ENCODE peak calls at places on chromosomes 12 and 14, in six cellular contexts. One of them, this sample, is unnamed.

GRCh38 chr12:4187916-4188315 is 85.6 kb upstream of the CCND2 start:
- DNase-seq in cardiac muscle cell: no peak
- DNase-seq in GM23248: no peak
- DNase-seq in effector memory CD4-positive, alpha-beta T cell: no peak
- DNase-seq in neuronal stem cell: no peak
- DNase-seq in astrocyte: no peak
- DNase-seq in this sample: no peak

GRCh38 chr12:121811434-121812319 is 7.9 kb downstream of the SETD1B start:
- DNase-seq in cardiac muscle cell: peak
- DNase-seq in GM23248: peak
- DNase-seq in effector memory CD4-positive, alpha-beta T cell: peak
- DNase-seq in neuronal stem cell: peak
- DNase-seq in astrocyte: no peak
- DNase-seq in this sample: peak

GRCh38 chr14:34931206-34931605 is 51.6 kb upstream of the SRP54 start:
- DNase-seq in cardiac muscle cell: no peak
- DNase-seq in GM23248: peak
- DNase-seq in effector memory CD4-positive, alpha-beta T cell: peak
- DNase-seq in neuronal stem cell: no peak
- DNase-seq in astrocyte: no peak
- DNase-seq in this sample: no peak

GRCh38 chr14:102933618-102934231 is 11.3 kb downstream of the AMN start:
- DNase-seq in cardiac muscle cell: no peak
- DNase-seq in GM23248: no peak
- DNase-seq in effector memory CD4-positive, alpha-beta T cell: no peak
- DNase-seq in neuronal stem cell: no peak
- DNase-seq in astrocyte: no peak
- DNase-seq in this sample: no peak

GRCh38 chr12:29067430-29067829 is 81.6 kb upstream of the FAR2 start:
- DNase-seq in cardiac muscle cell: no peak
- DNase-seq in GM23248: no peak
- DNase-seq in effector memory CD4-positive, alpha-beta T cell: no peak
- DNase-seq in neuronal stem cell: no peak
- DNase-seq in astrocyte: no peak
- DNase-seq in this sample: no peak

GRCh38 chr12:57127101-57127709 is 1.1 kb upstream of the LRP1 start:
- DNase-seq in cardiac muscle cell: peak
- DNase-seq in GM23248: peak
- DNase-seq in effector memory CD4-positive, alpha-beta T cell: peak
- DNase-seq in neuronal stem cell: peak
- DNase-seq in astrocyte: no peak
- DNase-seq in this sample: peak

GRCh38 chr14:65462411-65462810 is 49.9 kb downstream of the FUT8 start:
- DNase-seq in cardiac muscle cell: no peak
- DNase-seq in GM23248: peak
- DNase-seq in effector memory CD4-positive, alpha-beta T cell: no peak
- DNase-seq in neuronal stem cell: no peak
- DNase-seq in astrocyte: peak
- DNase-seq in this sample: no peak

GRCh38 chr14:91299483-91300115 is 55.1 kb upstream of the GPR68 start:
- DNase-seq in cardiac muscle cell: no peak
- DNase-seq in GM23248: no peak
- DNase-seq in effector memory CD4-positive, alpha-beta T cell: no peak
- DNase-seq in neuronal stem cell: no peak
- DNase-seq in astrocyte: no peak
- DNase-seq in this sample: no peak

GRCh38 chr12:55816876-55817351 is 610 bp downstream of the SARNP start:
- DNase-seq in cardiac muscle cell: peak
- DNase-seq in GM23248: peak
- DNase-seq in effector memory CD4-positive, alpha-beta T cell: no peak
- DNase-seq in neuronal stem cell: no peak
- DNase-seq in astrocyte: peak
- DNase-seq in this sample: no peak

GRCh38 chr14:93033983-93034670 is 81.6 kb downstream of the ITPK1 start:
- DNase-seq in cardiac muscle cell: peak
- DNase-seq in GM23248: no peak
- DNase-seq in effector memory CD4-positive, alpha-beta T cell: no peak
- DNase-seq in neuronal stem cell: no peak
- DNase-seq in astrocyte: no peak
- DNase-seq in this sample: no peak

GRCh38 chr12:74490390-74491064 is 47.1 kb upstream of the ATXN7L3B start:
- DNase-seq in cardiac muscle cell: no peak
- DNase-seq in GM23248: no peak
- DNase-seq in effector memory CD4-positive, alpha-beta T cell: no peak
- DNase-seq in neuronal stem cell: no peak
- DNase-seq in astrocyte: no peak
- DNase-seq in this sample: no peak

GRCh38 chr12:67415473-67415872 is 146.3 kb downstream of the CAND1 start:
- DNase-seq in cardiac muscle cell: peak
- DNase-seq in GM23248: peak
- DNase-seq in effector memory CD4-positive, alpha-beta T cell: no peak
- DNase-seq in neuronal stem cell: no peak
- DNase-seq in astrocyte: peak
- DNase-seq in this sample: no peak

GRCh38 chr12:89064151-89064550 is 288.1 kb downstream of the DUSP6 start:
- DNase-seq in cardiac muscle cell: no peak
- DNase-seq in GM23248: no peak
- DNase-seq in effector memory CD4-positive, alpha-beta T cell: no peak
- DNase-seq in neuronal stem cell: no peak
- DNase-seq in astrocyte: no peak
- DNase-seq in this sample: no peak

GRCh38 chr14:35146711-35147149 is 24.4 kb downstream of the PRORP start:
- DNase-seq in cardiac muscle cell: no peak
- DNase-seq in GM23248: no peak
- DNase-seq in effector memory CD4-positive, alpha-beta T cell: no peak
- DNase-seq in neuronal stem cell: no peak
- DNase-seq in astrocyte: no peak
- DNase-seq in this sample: no peak

GRCh38 chr14:31763041-31763440 is 201.8 kb downstream of the NUBPL start:
- DNase-seq in cardiac muscle cell: no peak
- DNase-seq in GM23248: no peak
- DNase-seq in effector memory CD4-positive, alpha-beta T cell: no peak
- DNase-seq in neuronal stem cell: no peak
- DNase-seq in astrocyte: no peak
- DNase-seq in this sample: no peak

GRCh38 chr14:51283402-51283825 is 43.4 kb downstream of the TMX1 start:
- DNase-seq in cardiac muscle cell: peak
- DNase-seq in GM23248: peak
- DNase-seq in effector memory CD4-positive, alpha-beta T cell: no peak
- DNase-seq in neuronal stem cell: peak
- DNase-seq in astrocyte: peak
- DNase-seq in this sample: no peak

GRCh38 chr14:89351958-89352404 is 65.1 kb downstream of the FOXN3 start:
- DNase-seq in cardiac muscle cell: no peak
- DNase-seq in GM23248: peak
- DNase-seq in effector memory CD4-positive, alpha-beta T cell: no peak
- DNase-seq in neuronal stem cell: no peak
- DNase-seq in astrocyte: no peak
- DNase-seq in this sample: no peak

GRCh38 chr14:63200767-63201166 is 3.5 kb upstream of the RHOJ start:
- DNase-seq in cardiac muscle cell: no peak
- DNase-seq in GM23248: no peak
- DNase-seq in effector memory CD4-positive, alpha-beta T cell: no peak
- DNase-seq in neuronal stem cell: no peak
- DNase-seq in astrocyte: no peak
- DNase-seq in this sample: no peak

GRCh38 chr12:43551971-43552559 is at the start of gene ADAMTS20:
- DNase-seq in cardiac muscle cell: peak
- DNase-seq in GM23248: peak
- DNase-seq in effector memory CD4-positive, alpha-beta T cell: no peak
- DNase-seq in neuronal stem cell: peak
- DNase-seq in astrocyte: peak
- DNase-seq in this sample: no peak
- H3K4me3 ChIP-seq in cardiac muscle cell: peak
- H3K4me3 ChIP-seq in GM23248: peak
- H3K4me3 ChIP-seq in effector memory CD4-positive, alpha-beta T cell: no peak
- H3K4me3 ChIP-seq in neuronal stem cell: peak
- H3K4me3 ChIP-seq in astrocyte: peak
- H3K4me3 ChIP-seq in this sample: no peak

DNA sequence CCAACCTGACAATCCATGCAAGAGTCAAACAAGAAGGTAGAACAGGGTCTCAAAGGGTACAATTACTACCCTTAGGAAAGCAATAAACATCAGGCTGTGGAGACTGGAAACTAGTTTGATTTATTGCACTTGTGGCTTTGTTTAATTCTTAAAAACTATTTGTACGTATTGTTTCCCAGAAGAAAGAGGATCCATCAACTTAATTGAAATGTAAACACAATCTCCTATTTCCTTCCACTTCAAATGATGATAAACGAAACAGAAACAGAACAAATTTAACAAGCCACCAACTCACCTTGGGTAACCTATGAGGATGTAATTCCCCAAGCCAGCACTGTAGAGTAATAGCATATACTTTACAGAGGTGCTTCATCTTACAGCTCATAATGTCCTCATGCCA is 8.0 kb downstream of the STXBP6 start:
- DNase-seq in cardiac muscle cell: no peak
- DNase-seq in GM23248: no peak
- DNase-seq in effector memory CD4-positive, alpha-beta T cell: no peak
- DNase-seq in neuronal stem cell: no peak
- DNase-seq in astrocyte: peak
- DNase-seq in this sample: no peak
- H3K27ac ChIP-seq in cardiac muscle cell: no peak
- H3K27ac ChIP-seq in GM23248: no peak
- H3K27ac ChIP-seq in effector memory CD4-positive, alpha-beta T cell: no peak
- H3K27ac ChIP-seq in neuronal stem cell: no peak
- H3K27ac ChIP-seq in astrocyte: no peak
- H3K27ac ChIP-seq in this sample: no peak

GRCh38 chr12:54002278-54002914 is 2.4 kb downstream of the HOXC9 start:
- DNase-seq in cardiac muscle cell: no peak
- DNase-seq in GM23248: no peak
- DNase-seq in effector memory CD4-positive, alpha-beta T cell: no peak
- DNase-seq in neuronal stem cell: no peak
- DNase-seq in astrocyte: no peak
- DNase-seq in this sample: no peak
- H3K4me3 ChIP-seq in cardiac muscle cell: no peak
- H3K4me3 ChIP-seq in GM23248: no peak
- H3K4me3 ChIP-seq in effector memory CD4-positive, alpha-beta T cell: no peak
- H3K4me3 ChIP-seq in neuronal stem cell: no peak
- H3K4me3 ChIP-seq in astrocyte: no peak
- H3K4me3 ChIP-seq in this sample: no peak

GRCh38 chr12:93727195-93727811 is 50.1 kb downstream of the CRADD start:
- DNase-seq in cardiac muscle cell: no peak
- DNase-seq in GM23248: no peak
- DNase-seq in effector memory CD4-positive, alpha-beta T cell: no peak
- DNase-seq in neuronal stem cell: no peak
- DNase-seq in astrocyte: no peak
- DNase-seq in this sample: no peak
- H3K27ac ChIP-seq in cardiac muscle cell: no peak
- H3K27ac ChIP-seq in GM23248: no peak
- H3K27ac ChIP-seq in effector memory CD4-positive, alpha-beta T cell: no peak
- H3K27ac ChIP-seq in neuronal stem cell: no peak
- H3K27ac ChIP-seq in astrocyte: no peak
- H3K27ac ChIP-seq in this sample: no peak

DNA sequence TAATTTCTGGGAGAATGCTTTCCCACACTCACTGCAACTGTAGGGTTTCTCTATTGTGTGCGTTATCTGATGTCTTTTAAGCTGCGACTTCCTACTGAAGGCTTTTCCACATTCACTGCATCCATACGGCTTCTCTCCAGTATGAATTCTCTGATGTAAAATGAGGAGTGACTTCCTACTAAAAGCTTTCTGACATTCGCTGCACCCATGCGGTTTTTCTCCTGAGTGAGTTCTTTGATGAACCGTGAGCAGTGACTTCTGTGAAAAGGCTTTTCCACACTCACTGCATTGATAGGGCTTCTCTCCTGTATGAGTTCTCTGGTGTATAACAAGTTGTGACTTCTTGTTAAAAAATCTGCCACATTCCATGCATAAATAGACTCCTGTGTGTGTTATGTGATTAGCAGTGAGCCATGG is 29.7 kb downstream of the ZNF605 start:
- DNase-seq in cardiac muscle cell: no peak
- DNase-seq in GM23248: no peak
- DNase-seq in effector memory CD4-positive, alpha-beta T cell: no peak
- DNase-seq in neuronal stem cell: no peak
- DNase-seq in astrocyte: no peak
- DNase-seq in this sample: no peak
- H3K4me3 ChIP-seq in cardiac muscle cell: no peak
- H3K4me3 ChIP-seq in GM23248: no peak
- H3K4me3 ChIP-seq in effector memory CD4-positive, alpha-beta T cell: no peak
- H3K4me3 ChIP-seq in neuronal stem cell: no peak
- H3K4me3 ChIP-seq in astrocyte: no peak
- H3K4me3 ChIP-seq in this sample: no peak

DNA sequence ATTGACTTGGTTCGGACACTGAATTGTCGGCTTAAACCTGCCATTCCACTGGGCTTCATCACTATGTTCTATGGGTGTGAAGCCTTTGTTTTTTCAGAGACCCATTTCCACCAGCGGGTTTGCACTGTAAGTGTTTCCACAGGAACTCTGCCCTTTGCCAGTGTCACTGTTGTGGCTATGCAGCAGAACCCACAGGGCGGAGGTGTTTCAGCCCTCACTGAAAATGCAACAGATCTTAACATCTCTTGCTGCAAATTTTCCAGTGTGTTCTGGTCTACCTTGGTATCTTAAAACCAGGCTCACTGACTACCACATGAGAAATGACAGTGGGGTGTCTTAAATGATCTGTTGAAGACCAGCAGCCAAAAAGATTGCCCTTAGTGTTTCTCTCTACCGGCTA is 21.1 kb downstream of the PRKCH start:
- DNase-seq in cardiac muscle cell: no peak
- DNase-seq in GM23248: no peak
- DNase-seq in effector memory CD4-positive, alpha-beta T cell: peak
- DNase-seq in neuronal stem cell: no peak
- DNase-seq in astrocyte: no peak
- DNase-seq in this sample: no peak
- H3K27ac ChIP-seq in cardiac muscle cell: peak
- H3K27ac ChIP-seq in GM23248: no peak
- H3K27ac ChIP-seq in effector memory CD4-positive, alpha-beta T cell: peak
- H3K27ac ChIP-seq in neuronal stem cell: no peak
- H3K27ac ChIP-seq in astrocyte: no peak
- H3K27ac ChIP-seq in this sample: no peak

GRCh38 chr12:113246478-113247122 is 25.3 kb downstream of the TPCN1 start:
- DNase-seq in cardiac muscle cell: no peak
- DNase-seq in GM23248: no peak
- DNase-seq in effector memory CD4-positive, alpha-beta T cell: no peak
- DNase-seq in neuronal stem cell: no peak
- DNase-seq in astrocyte: no peak
- DNase-seq in this sample: no peak
- H3K4me3 ChIP-seq in cardiac muscle cell: no peak
- H3K4me3 ChIP-seq in GM23248: no peak
- H3K4me3 ChIP-seq in effector memory CD4-positive, alpha-beta T cell: no peak
- H3K4me3 ChIP-seq in neuronal stem cell: no peak
- H3K4me3 ChIP-seq in astrocyte: no peak
- H3K4me3 ChIP-seq in this sample: no peak

GRCh38 chr12:6234214-6234613 is 34.0 kb downstream of the CD9 start:
- DNase-seq in cardiac muscle cell: no peak
- DNase-seq in GM23248: peak
- DNase-seq in effector memory CD4-positive, alpha-beta T cell: no peak
- DNase-seq in neuronal stem cell: no peak
- DNase-seq in astrocyte: peak
- DNase-seq in this sample: no peak
- H3K27ac ChIP-seq in cardiac muscle cell: no peak
- H3K27ac ChIP-seq in GM23248: no peak
- H3K27ac ChIP-seq in effector memory CD4-positive, alpha-beta T cell: no peak
- H3K27ac ChIP-seq in neuronal stem cell: no peak
- H3K27ac ChIP-seq in astrocyte: no peak
- H3K27ac ChIP-seq in this sample: peak

GRCh38 chr12:69698769-69699540 is at the start of gene BEST3:
- DNase-seq in cardiac muscle cell: no peak
- DNase-seq in GM23248: no peak
- DNase-seq in effector memory CD4-positive, alpha-beta T cell: no peak
- DNase-seq in neuronal stem cell: no peak
- DNase-seq in astrocyte: no peak
- DNase-seq in this sample: no peak
- H3K4me3 ChIP-seq in cardiac muscle cell: no peak
- H3K4me3 ChIP-seq in GM23248: no peak
- H3K4me3 ChIP-seq in effector memory CD4-positive, alpha-beta T cell: no peak
- H3K4me3 ChIP-seq in neuronal stem cell: no peak
- H3K4me3 ChIP-seq in astrocyte: no peak
- H3K4me3 ChIP-seq in this sample: no peak